ENCODE peak calls at places on chromosomes 13 and 19, in four cellular contexts. N is bronchial epithelial cell, B is neural crest cell, O is uterus. F is an unnamed sample.

GRCh38 chr13:114024603-114025431 is 50.9 kb upstream of the C13orf46 start:
- DNase-seq in N (no peak), B (no peak), O (no peak), F (no peak)

GRCh38 chr13:20230913-20231838 is 943 bp downstream of the GJB6 start:
- DNase-seq in N (no peak), B (no peak), O (no peak), F (no peak)

GRCh38 chr13:46850214-46850613 is 46.6 kb downstream of the HTR2A start:
- DNase-seq in N (no peak), B (no peak), O (no peak), F (no peak)

GRCh38 chr13:39684531-39685137 is 29.2 kb downstream of the COG6 start:
- DNase-seq in N (peak; percentile 56), B (no peak), O (no peak), F (no peak)

GRCh38 chr13:110353339-110353977 is 46.4 kb downstream of the COL4A2 start:
- DNase-seq in N (no peak), B (no peak), O (no peak), F (no peak)

GRCh38 chr19:17830567-17831418 is 9.5 kb upstream of the INSL3 start:
- DNase-seq in N (peak; percentile 74), B (peak; percentile 62), O (peak; percentile 48), F (no peak)

GRCh38 chr13:59877933-59878332 is 285.8 kb downstream of the DIAPH3 start:
- DNase-seq in N (peak; percentile 20), B (no peak), O (no peak), F (no peak)

GRCh38 chr13:24353736-24354135 is 44.4 kb downstream of the C1QTNF9 start:
- DNase-seq in N (peak; percentile 79), B (no peak), O (no peak), F (no peak)

GRCh38 chr13:109331898-109332297 is 454.5 kb downstream of the IRS2 start:
- DNase-seq in N (no peak), B (no peak), O (no peak), F (no peak)

GRCh38 chr19:21786931-21787330 is 19.6 kb upstream of the ZNF100 start:
- DNase-seq in N (no peak), B (no peak), O (no peak), F (no peak)

GRCh38 chr13:105030851-105031250 is 1504.6 kb downstream of the EFNB2 start:
- DNase-seq in N (no peak), B (no peak), O (no peak), F (no peak)

GRCh38 chr13:62838891-62839290 is 1423.2 kb upstream of the PCDH20 start:
- DNase-seq in N (no peak), B (no peak), O (no peak), F (no peak)

GRCh38 chr19:5147971-5148793 is 179.3 kb downstream of the KDM4B start:
- DNase-seq in N (no peak), B (no peak), O (peak; percentile 11), F (no peak)

GRCh38 chr13:27632214-27632613 is 10.5 kb downstream of the POLR1D start:
- DNase-seq in N (no peak), B (no peak), O (no peak), F (no peak)

GRCh38 chr19:50708179-50708879 is 11.3 kb downstream of the SHANK1 start:
- DNase-seq in N (no peak), B (no peak), O (no peak), F (no peak)

GRCh38 chr13:65553328-65553727 is 1676.8 kb downstream of the PCDH9 start:
- DNase-seq in N (no peak), B (no peak), O (no peak), F (no peak)

GRCh38 chr13:77425705-77426104 is 98.8 kb upstream of the MYCBP2 start:
- DNase-seq in N (no peak), B (no peak), O (no peak), F (no peak)

GRCh38 chr19:38135150-38135998 is 88.6 kb downstream of the DPF1 start:
- DNase-seq in N (peak; percentile 53), B (no peak), O (no peak), F (no peak)

GRCh38 chr19:6833166-6833790 is 54.1 kb upstream of the ADGRE1 start:
- DNase-seq in N (no peak), B (no peak), O (no peak), F (no peak)

GRCh38 chr13:98571955-98572662 is 4.8 kb downstream of the STK24 start:
- DNase-seq in N (peak; percentile 47), B (no peak), O (no peak), F (no peak)

GRCh38 chr13:34941835-34942731 is at the start of gene NBEA:
- DNase-seq in N (peak; percentile 13), B (peak; percentile 76), O (peak; percentile 80), F (peak; percentile 73)

GRCh38 chr13:36242761-36243160 is 28.4 kb upstream of the SOHLH2 start:
- DNase-seq in N (peak; percentile 15), B (no peak), O (no peak), F (no peak)

GRCh38 chr19:31545766-31546165 is 196.5 kb upstream of the TSHZ3 start:
- DNase-seq in N (no peak), B (no peak), O (no peak), F (no peak)

GRCh38 chr13:46389457-46389856 is 2.4 kb upstream of the RUBCNL start:
- DNase-seq in N (no peak), B (no peak), O (no peak), F (no peak)

GRCh38 chr19:56964526-56964925 is 124.0 kb upstream of the PEG3 start:
- DNase-seq in N (no peak), B (no peak), O (no peak), F (no peak)

GRCh38 chr13:109816112-109816978 is 30.0 kb upstream of the IRS2 start:
- DNase-seq in N (peak; percentile 81), B (no peak), O (no peak), F (no peak)

GRCh38 chr19:30670562-30671513 is 298.7 kb downstream of the ZNF536 start:
- DNase-seq in N (no peak), B (no peak), O (no peak), F (no peak)

GRCh38 chr13:102487330-102487729 is 85.5 kb upstream of the FGF14 start:
- DNase-seq in N (no peak), B (no peak), O (no peak), F (no peak)

GRCh38 chr19:6292006-6292405 is 12.2 kb upstream of the MLLT1 start:
- DNase-seq in N (no peak), B (no peak), O (no peak), F (no peak)

GRCh38 chr13:112821340-112822055 is 131.7 kb downstream of the ATP11A start:
- DNase-seq in N (no peak), B (no peak), O (no peak), F (no peak)

GRCh38 chr19:7013678-7014077 is 7.6 kb downstream of the MBD3L2B start:
- DNase-seq in N (peak; percentile 66), B (no peak), O (no peak), F (no peak)

GRCh38 chr13:30454991-30455390 is 10.7 kb downstream of the HMGB1 start:
- DNase-seq in N (no peak), B (no peak), O (no peak), F (no peak)

GRCh38 chr13:109135018-109135417 is 505.6 kb downstream of the MYO16 start:
- DNase-seq in N (no peak), B (no peak), O (no peak), F (no peak)

GRCh38 chr13:106295971-106296370 is 239.5 kb downstream of the EFNB2 start:
- DNase-seq in N (no peak), B (no peak), O (no peak), F (no peak)